ENCODE peak calls at places on chromosomes 2 and 18, in ten cellular contexts. K is ascending aorta; H is esophagus squamous epithelium; P is right cardiac atrium; U is prostate gland; Z is CD8-positive, alpha-beta memory T cell; E is neural progenitor cell; N is thoracic aorta; S is tibial artery; F is aorta. V is an unnamed sample. For H3K4me1, the result is how much of the 10 kb centered on the place peaks cover.

GRCh38 chr2:233385489-233386044 is 31.3 kb downstream of the DGKD start:
- DNase-seq in U (no peak), E (no peak), P (no peak), Z (peak), F (no peak), N (no peak), S (no peak), K (peak), H (no peak), V (no peak)

GRCh38 chr2:229945975-229946374 is 23.7 kb downstream of the FBXO36 start:
- DNase-seq in K (no peak), E (no peak), N (no peak), Z (no peak), H (no peak), U (no peak), P (no peak), S (no peak), F (peak), V (no peak)

GRCh38 chr2:126822921-126823320 is 75.8 kb upstream of the TEX51 start:
- DNase-seq in H (no peak), E (no peak), F (no peak), N (no peak), P (no peak), K (no peak), S (no peak), Z (no peak), U (no peak), V (no peak)

GRCh38 chr18:48634975-48635374 is 96.1 kb downstream of the CTIF start:
- DNase-seq in F (no peak), Z (no peak), S (no peak), E (no peak), N (no peak), H (no peak), P (no peak), K (no peak), U (no peak), V (no peak)

GRCh38 chr18:68284236-68284635 is 430.7 kb downstream of the TMX3 start:
- DNase-seq in E (no peak), N (no peak), H (no peak), Z (no peak), K (no peak), P (no peak), F (no peak), U (no peak), S (no peak), V (peak)

GRCh38 chr2:7269993-7270392 is 352.8 kb downstream of the RNF144A start:
- DNase-seq in E (no peak), F (no peak), H (no peak), S (no peak), Z (no peak), P (no peak), K (no peak), N (no peak), U (no peak), V (no peak)

GRCh38 chr2:191710411-191710900 is 32.5 kb downstream of the NABP1 start:
- DNase-seq in U (no peak), P (no peak), E (no peak), N (no peak), F (no peak), Z (no peak), H (no peak), K (no peak), S (no peak), V (no peak)

GRCh38 chr2:99692785-99693184 is 203.0 kb upstream of the REV1 start:
- DNase-seq in S (no peak), K (no peak), F (no peak), P (no peak), H (no peak), Z (no peak), U (no peak), E (no peak), N (no peak), V (no peak)

GRCh38 chr2:98704499-98705332 is 26.2 kb downstream of the MGAT4A start:
- DNase-seq in Z (no peak), P (no peak), K (no peak), U (no peak), S (no peak), F (no peak), N (no peak), H (no peak), E (no peak), V (no peak)

GRCh38 chr2:11495844-11496271 is 29.9 kb upstream of the E2F6 start:
- DNase-seq in N (no peak), S (no peak), P (peak), U (no peak), K (no peak), H (no peak), F (no peak), E (peak), Z (no peak), V (no peak)

GRCh38 chr2:127324635-127325034 is 30.7 kb upstream of the ERCC3 start:
- DNase-seq in E (peak), P (no peak), H (no peak), F (no peak), N (no peak), Z (no peak), S (no peak), K (no peak), U (no peak), V (peak)

GRCh38 chr2:112093216-112093615 is 38.1 kb downstream of the TMEM87B start:
- DNase-seq in K (no peak), N (no peak), E (no peak), Z (no peak), P (no peak), S (no peak), F (no peak), H (no peak), U (no peak), V (no peak)

GRCh38 chr18:36331541-36331971 is 34.0 kb downstream of the FHOD3 start:
- DNase-seq in P (no peak), S (no peak), H (no peak), Z (no peak), K (no peak), U (no peak), N (no peak), E (no peak), F (no peak), V (no peak)

GRCh38 chr2:234569776-234570430 is 73.0 kb upstream of the ARL4C start:
- DNase-seq in N (no peak), P (no peak), S (no peak), H (no peak), K (no peak), F (no peak), Z (no peak), U (no peak), E (no peak), V (no peak)

GRCh38 chr2:2321250-2321545 is 9.9 kb downstream of the MYT1L start:
- DNase-seq in F (no peak), Z (no peak), S (no peak), U (no peak), E (no peak), P (no peak), N (no peak), K (no peak), H (no peak), V (no peak)

GRCh38 chr2:235546151-235546435 is 52.2 kb downstream of the AGAP1 start:
- DNase-seq in Z (no peak), K (no peak), N (no peak), H (no peak), S (peak), P (peak), E (no peak), U (no peak), F (no peak), V (no peak)

GRCh38 chr2:160022162-160022561 is 40.3 kb downstream of the PLA2R1 start:
- DNase-seq in F (no peak), H (no peak), Z (no peak), E (no peak), K (no peak), P (no peak), S (no peak), N (no peak), U (no peak), V (peak)

GRCh38 chr2:10185755-10186154 is 63.2 kb downstream of the RRM2 start:
- DNase-seq in S (no peak), N (no peak), U (no peak), F (no peak), K (no peak), Z (no peak), P (no peak), E (no peak), H (no peak), V (no peak)

GRCh38 chr2:111919794-111920608 is 21.6 kb downstream of the MERTK start:
- DNase-seq in K (peak), Z (no peak), P (peak), F (no peak), U (no peak), H (no peak), N (no peak), S (peak), E (no peak), V (no peak)

GRCh38 chr2:11863103-11863502 is 116.7 kb downstream of the LPIN1 start:
- DNase-seq in U (no peak), F (no peak), E (no peak), S (no peak), K (no peak), N (no peak), H (no peak), P (no peak), Z (peak), V (no peak)

GRCh38 chr2:40343904-40344303 is 108.0 kb downstream of the SLC8A1 start:
- DNase-seq in K (no peak), H (no peak), P (no peak), E (no peak), S (no peak), F (no peak), U (no peak), Z (no peak), N (no peak), V (no peak)

GRCh38 chr2:14420851-14421250 is 211.7 kb upstream of the LRATD1 start:
- DNase-seq in U (no peak), Z (no peak), P (no peak), F (no peak), H (no peak), S (no peak), N (no peak), K (no peak), E (no peak), V (no peak)

GRCh38 chr2:218727502-218728165 is 17.0 kb downstream of the TTLL4 start:
- DNase-seq in Z (no peak), S (no peak), N (no peak), U (no peak), E (no peak), H (no peak), P (no peak), F (no peak), K (no peak), V (no peak)

GRCh38 chr2:239229545-239230279 is 171.1 kb downstream of the HDAC4 start:
- DNase-seq in U (no peak), H (no peak), F (no peak), N (no peak), S (peak), Z (no peak), K (peak), P (no peak), E (no peak), V (no peak)

GRCh38 chr2:145200307-145200706 is 680.4 kb upstream of the ZEB2 start:
- DNase-seq in K (no peak), H (no peak), E (no peak), U (no peak), S (no peak), Z (no peak), F (no peak), N (no peak), P (no peak), V (no peak)

GRCh38 chr2:54599914-54600313 is 123.5 kb upstream of the EML6 start:
- DNase-seq in E (no peak), H (no peak), N (no peak), F (peak), Z (peak), U (peak), K (peak), P (peak), S (peak), V (no peak)

GRCh38 chr18:9965711-9966624 is 52.2 kb downstream of the VAPA start:
- DNase-seq in F (no peak), U (no peak), K (no peak), N (no peak), E (no peak), S (no peak), P (no peak), H (no peak), Z (no peak), V (peak)

GRCh38 chr18:51857989-51858388 is 482.0 kb upstream of the DCC start:
- DNase-seq in N (no peak), Z (no peak), U (no peak), H (no peak), P (no peak), E (no peak), S (no peak), F (no peak), K (no peak), V (no peak)

GRCh38 chr2:191222507-191222906 is 22.7 kb upstream of the MYO1B start:
- DNase-seq in Z (no peak), H (no peak), K (no peak), N (no peak), P (peak), U (no peak), E (no peak), S (no peak), F (no peak), V (no peak)

GRCh38 chr18:10495936-10496335 is 29.9 kb upstream of the NAPG start:
- DNase-seq in H (no peak), U (no peak), K (no peak), F (no peak), P (no peak), N (no peak), S (no peak), Z (no peak), E (no peak), V (no peak)

GRCh38 chr2:150097891-150098595 is 389.4 kb downstream of the RND3 start:
- DNase-seq in P (no peak), F (no peak), E (no peak), H (no peak), S (no peak), Z (no peak), U (no peak), K (no peak), N (no peak), V (no peak)

GRCh38 chr2:175926272-175926671 is 75.8 kb downstream of the LNPK start:
- DNase-seq in Z (no peak), P (no peak), S (no peak), K (no peak), F (no peak), U (no peak), E (no peak), H (no peak), N (no peak), V (no peak)

GRCh38 chr2:212957624-212958023 is 193.8 kb downstream of the IKZF2 start:
- DNase-seq in P (no peak), Z (no peak), H (no peak), K (no peak), S (no peak), N (no peak), E (no peak), F (no peak), U (no peak), V (no peak)

DNA sequence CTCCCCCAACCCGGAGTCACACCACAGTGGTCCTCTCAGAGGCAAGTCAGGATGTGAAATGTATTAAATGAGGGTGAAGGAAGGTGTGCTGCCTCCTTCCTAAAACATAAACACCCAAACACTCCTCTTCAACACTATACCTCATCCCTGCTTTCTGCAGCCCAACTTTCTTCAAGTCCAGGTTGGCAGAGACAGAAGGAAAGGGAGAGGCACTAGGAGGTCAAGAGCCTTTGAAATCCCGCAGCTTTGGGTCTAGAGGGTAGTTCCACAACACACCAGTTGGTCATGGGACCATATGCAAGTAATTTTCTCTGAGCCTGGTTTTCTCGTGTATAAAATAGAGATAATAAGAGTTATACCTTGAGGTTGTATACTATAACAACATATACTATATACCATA is 38.4 kb downstream of the FIGN start:
- DNase-seq in P (no peak), U (no peak), F (no peak), N (no peak), H (no peak), Z (no peak), E (no peak), K (no peak), S (no peak), V (no peak)
- H3K27ac ChIP-seq in P (no peak), U (no peak), F (no peak), N (peak), H (no peak), Z (no peak), E (peak), K (no peak), S (peak), V (no peak)

DNA sequence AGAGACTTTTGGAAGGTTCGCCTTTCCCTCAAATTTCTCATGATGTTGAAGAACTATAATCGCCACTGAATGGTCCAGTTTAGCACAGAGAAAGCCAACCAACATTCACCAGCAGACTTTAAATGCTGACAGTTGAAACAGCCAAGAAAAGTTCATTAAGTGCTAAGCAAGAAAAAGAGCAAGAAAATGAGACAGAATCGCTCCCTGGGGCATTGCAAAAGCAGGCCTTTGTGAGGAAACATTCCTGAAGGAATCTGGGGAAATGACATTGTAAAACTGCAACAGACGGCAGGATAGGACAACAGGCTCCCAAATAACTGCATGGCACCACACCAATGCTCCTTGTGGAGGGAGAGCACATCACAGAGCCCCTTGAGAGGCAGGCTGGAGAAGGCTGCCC is 269.3 kb upstream of the ID2 start:
- DNase-seq in F (no peak), P (peak), K (peak), U (no peak), E (peak), S (peak), H (no peak), Z (no peak), N (no peak), V (no peak)
- H3K4me1 ChIP-seq in F (under half), P (under half), K (under half), U (under half), E (under half), S (under half), H (under half), Z (under half), N (under half), V (under half)

GRCh38 chr2:177260398-177260797 is 4.1 kb downstream of the NFE2L2 start:
- DNase-seq in K (no peak), P (no peak), F (no peak), H (no peak), E (no peak), N (no peak), S (no peak), Z (no peak), U (no peak), V (no peak)
- H3K4me3 ChIP-seq in K (peak), P (peak), F (no peak), H (peak), E (no peak), N (peak), S (peak), Z (no peak), U (no peak), V (no peak)

GRCh38 chr2:177393824-177394614 is 1.4 kb downstream of the AGPS start:
- DNase-seq in F (no peak), S (no peak), N (no peak), K (no peak), U (no peak), E (no peak), H (no peak), P (no peak), Z (no peak), V (no peak)

GRCh38 chr2:177393381-177393780 is 808 bp downstream of the AGPS start:
- DNase-seq in E (peak), N (no peak), S (no peak), K (no peak), Z (peak), F (no peak), P (no peak), U (no peak), H (no peak), V (peak)

GRCh38 chr2:177391822-177392372 is 676 bp upstream of the AGPS start:
- DNase-seq in S (no peak), H (no peak), N (no peak), E (no peak), K (no peak), P (no peak), U (no peak), F (no peak), Z (no peak), V (no peak)

GRCh38 chr2:177394622-177395021 is 2.0 kb downstream of the AGPS start:
- DNase-seq in N (no peak), H (no peak), K (no peak), S (no peak), E (no peak), Z (no peak), F (no peak), U (no peak), P (no peak), V (no peak)

GRCh38 chr2:177392373-177393246 is at the start of gene AGPS:
- DNase-seq in S (peak), U (peak), H (peak), F (peak), P (peak), K (peak), Z (peak), N (peak), E (peak), V (peak)
- H3K27ac ChIP-seq in S (peak), U (peak), H (peak), F (peak), P (peak), K (peak), Z (peak), N (peak), E (no peak), V (peak)

GRCh38 chr18:45403341-45404049 is 211.8 kb upstream of the SLC14A2 start:
- DNase-seq in H (no peak), F (no peak), S (no peak), E (no peak), P (no peak), K (no peak), N (no peak), Z (no peak), U (no peak), V (no peak)

GRCh38 chr18:45402485-45403056 is 212.7 kb upstream of the SLC14A2 start:
- DNase-seq in F (no peak), U (no peak), K (no peak), H (no peak), E (no peak), Z (no peak), S (no peak), N (no peak), P (no peak), V (no peak)

GRCh38 chr18:45399643-45400042 is 215.6 kb upstream of the SLC14A2 start:
- DNase-seq in S (no peak), U (no peak), K (no peak), E (no peak), N (no peak), P (peak), Z (no peak), H (no peak), F (no peak), V (no peak)

GRCh38 chr18:45398448-45398847 is 216.8 kb upstream of the SLC14A2 start:
- DNase-seq in K (no peak), S (no peak), E (no peak), Z (no peak), U (no peak), F (no peak), N (no peak), P (no peak), H (no peak), V (no peak)

DNA sequence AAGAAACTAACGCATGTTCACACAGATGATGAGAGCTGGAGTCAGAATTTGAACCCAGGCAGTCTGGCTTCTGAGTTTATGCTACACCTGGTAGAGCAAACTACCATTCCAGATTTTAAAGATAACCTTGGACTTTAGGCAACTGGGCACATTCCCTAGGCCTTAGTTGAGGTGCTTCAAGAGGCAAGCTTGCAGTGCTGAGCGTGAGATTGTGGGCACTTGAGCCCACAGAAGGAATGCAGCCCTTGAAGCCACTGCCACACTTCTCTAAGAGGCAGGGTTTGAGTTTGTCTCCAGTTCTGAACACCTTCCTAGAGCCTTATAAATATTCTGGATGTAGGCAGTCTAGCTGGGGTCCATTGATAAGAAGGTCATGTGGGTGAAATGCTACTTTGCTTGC is 216.1 kb upstream of the SLC14A2 start:
- DNase-seq in S (no peak), F (no peak), N (no peak), E (no peak), Z (no peak), K (no peak), U (no peak), P (no peak), H (no peak), V (no peak)
- H3K4me1 ChIP-seq in S (under half), F (under half), N (under half), E (under half), Z (under half), K (under half), U (under half), P (under half), H (under half), V (under half)

GRCh38 chr2:27811768-27812167 is 40.2 kb downstream of the MRPL33 start:
- DNase-seq in E (no peak), H (no peak), Z (no peak), P (no peak), N (no peak), F (no peak), U (no peak), K (no peak), S (no peak), V (no peak)

GRCh38 chr2:27807476-27807875 is 36.0 kb downstream of the MRPL33 start:
- DNase-seq in F (peak), H (no peak), E (peak), S (no peak), P (peak), U (peak), K (no peak), N (no peak), Z (no peak), V (peak)

GRCh38 chr2:27808984-27809383 is 37.5 kb downstream of the MRPL33 start:
- DNase-seq in E (no peak), K (no peak), H (no peak), S (no peak), N (no peak), P (no peak), U (no peak), F (no peak), Z (no peak), V (no peak)

GRCh38 chr2:27808418-27808817 is 36.9 kb downstream of the MRPL33 start:
- DNase-seq in P (no peak), K (no peak), S (no peak), N (no peak), F (no peak), Z (no peak), H (no peak), E (no peak), U (no peak), V (no peak)

GRCh38 chr2:27809761-27810241 is 38.3 kb downstream of the MRPL33 start:
- DNase-seq in Z (no peak), E (no peak), H (no peak), P (no peak), F (no peak), K (no peak), N (no peak), U (no peak), S (no peak), V (peak)
- H3K4me3 ChIP-seq in Z (no peak), E (no peak), H (no peak), P (no peak), F (no peak), K (no peak), N (no peak), U (no peak), S (no peak), V (no peak)